ENCODE peak calls at places on chromosome 11, in four cellular contexts. F, B, X and Z are unnamed samples.

GRCh38 chr11:114832532-114833125 is 154.3 kb downstream of the NXPE2 start:
- DNase-seq in F (no peak), B (no peak), X (no peak), Z (no peak)

GRCh38 chr11:121257289-121257688 is 35.3 kb upstream of the SC5D start:
- DNase-seq in F (no peak), B (peak), X (no peak), Z (no peak)

GRCh38 chr11:83612891-83613766 is 327.0 kb upstream of the CCDC90B start:
- DNase-seq in F (peak), B (no peak), X (no peak), Z (peak)

GRCh38 chr11:5204787-5205186 is 4.3 kb upstream of the OR51V1 start:
- DNase-seq in F (no peak), B (peak), X (peak), Z (no peak)

GRCh38 chr11:42890773-42891172 is 421.0 kb upstream of the API5 start:
- DNase-seq in F (no peak), B (no peak), X (no peak), Z (no peak)

GRCh38 chr11:61162092-61162935 is 1.1 kb upstream of the VPS37C start:
- DNase-seq in F (no peak), B (peak), X (peak), Z (no peak)

GRCh38 chr11:122101625-122102291 is 14.3 kb downstream of the BLID start:
- DNase-seq in F (no peak), B (no peak), X (peak), Z (peak)

GRCh38 chr11:71914127-71914526 is 14.3 kb downstream of the XNDC1N start:
- DNase-seq in F (no peak), B (no peak), X (no peak), Z (no peak)

GRCh38 chr11:57277845-57278720 is 41.0 kb upstream of the APLNR start:
- DNase-seq in F (no peak), B (peak), X (peak), Z (peak)

GRCh38 chr11:68775951-68776388 is 24.6 kb upstream of the TESMIN start:
- DNase-seq in F (no peak), B (no peak), X (no peak), Z (no peak)

GRCh38 chr11:120695426-120695825 is 183.9 kb downstream of the GRIK4 start:
- DNase-seq in F (no peak), B (no peak), X (no peak), Z (no peak)

GRCh38 chr11:2523821-2524391 is 79.1 kb downstream of the KCNQ1 start:
- DNase-seq in F (no peak), B (no peak), X (no peak), Z (peak)

GRCh38 chr11:93543292-93543977 is at the start of gene SMCO4:
- DNase-seq in F (no peak), B (peak), X (peak), Z (peak)

GRCh38 chr11:128892866-128893565 is 1.9 kb downstream of the KCNJ5 start:
- DNase-seq in F (no peak), B (no peak), X (no peak), Z (no peak)

GRCh38 chr11:128893578-128894295 is 2.6 kb downstream of the KCNJ5 start:
- DNase-seq in F (no peak), B (no peak), X (no peak), Z (no peak)

GRCh38 chr11:128895505-128895904 is 4.3 kb downstream of the KCNJ5 start:
- DNase-seq in F (no peak), B (no peak), X (no peak), Z (no peak)

GRCh38 chr11:128894296-128894681 is 3.1 kb downstream of the KCNJ5 start:
- DNase-seq in F (no peak), B (no peak), X (no peak), Z (no peak)

GRCh38 chr11:128894685-128895084 is 3.5 kb downstream of the KCNJ5 start:
- DNase-seq in F (no peak), B (peak), X (peak), Z (no peak)
- TF ChIP-seq CREB1 in F (no peak), B (no peak), X (no peak), Z (no peak)

GRCh38 chr11:74611369-74611861 is 19.0 kb downstream of the POLD3 start:
- DNase-seq in F (no peak), B (peak), X (peak), Z (no peak)
- TF ChIP-seq ETV6 in F (no peak), B (no peak), X (no peak), Z (no peak)

GRCh38 chr11:66339163-66339675 is 3.0 kb upstream of the RIN1 start:
- DNase-seq in F (no peak), B (no peak), X (no peak), Z (no peak)
- TF ChIP-seq CREB1 in F (no peak), B (no peak), X (no peak), Z (no peak)

GRCh38 chr11:20235164-20235563 is 74.9 kb upstream of the DBX1 start:
- DNase-seq in F (no peak), B (no peak), X (no peak), Z (no peak)

GRCh38 chr11:20243974-20244373 is 83.7 kb upstream of the DBX1 start:
- DNase-seq in F (no peak), B (peak), X (no peak), Z (no peak)

GRCh38 chr11:20238712-20239111 is 78.4 kb upstream of the DBX1 start:
- DNase-seq in F (no peak), B (no peak), X (no peak), Z (no peak)
- TF ChIP-seq ETV6 in F (no peak), B (no peak), X (no peak), Z (no peak)

GRCh38 chr11:32438883-32439487 is 3.6 kb upstream of the WT1 start:
- DNase-seq in F (no peak), B (no peak), X (no peak), Z (no peak)
- TF ChIP-seq CREB1 in F (no peak), B (no peak), X (no peak), Z (no peak)